ENCODE peak calls at places on chromosomes 13 and 19, in four cellular contexts. R is heart left ventricle, H is heart right ventricle, E is mucosa of descending colon. J is an unnamed sample.

GRCh38 chr19:6223461-6224307 is 56.1 kb downstream of the MLLT1 start:
- DNase-seq in R (peak), H (no peak), E (no peak), J (no peak)

GRCh38 chr13:26996965-26997752 is 174.5 kb downstream of the USP12 start:
- DNase-seq in R (peak), H (peak), E (no peak), J (peak)

GRCh38 chr13:111474136-111475002 is 153.9 kb downstream of the TEX29 start:
- DNase-seq in R (no peak), H (no peak), E (no peak), J (peak)

GRCh38 chr19:16496613-16496983 is 404 bp downstream of the C19orf44 start:
- DNase-seq in R (peak), H (peak), E (peak), J (peak)

GRCh38 chr13:70795484-70795883 is 687.2 kb upstream of the KLHL1 start:
- DNase-seq in R (no peak), H (no peak), E (no peak), J (no peak)

GRCh38 chr19:54325631-54326030 is 12.7 kb upstream of the LILRA5 start:
- DNase-seq in R (no peak), H (no peak), E (no peak), J (no peak)

GRCh38 chr13:114067886-114068722 is 64.3 kb downstream of the RASA3 start:
- DNase-seq in R (no peak), H (no peak), E (peak), J (no peak)

GRCh38 chr13:104831823-104832222 is 1703.6 kb downstream of the EFNB2 start:
- DNase-seq in R (no peak), H (no peak), E (no peak), J (no peak)

GRCh38 chr19:41615207-41615606 is 11.7 kb downstream of the CEACAM4 start:
- DNase-seq in R (no peak), H (no peak), E (no peak), J (no peak)

GRCh38 chr13:57557979-57558529 is 73.5 kb upstream of the PCDH17 start:
- DNase-seq in R (no peak), H (no peak), E (no peak), J (peak)

GRCh38 chr13:59086147-59086546 is 1077.6 kb downstream of the DIAPH3 start:
- DNase-seq in R (no peak), H (no peak), E (no peak), J (peak)

GRCh38 chr13:35630551-35631275 is 154.2 kb upstream of the MAB21L1 start:
- DNase-seq in R (no peak), H (peak), E (no peak), J (peak)

GRCh38 chr19:53101518-53101917 is 1.7 kb downstream of the ZNF160 start:
- DNase-seq in R (no peak), H (no peak), E (no peak), J (no peak)
- H3K4me3 ChIP-seq in R (no peak), H (peak), E (no peak), J (peak)

GRCh38 chr13:103066079-103066880 is at the start of gene SLC10A2:
- DNase-seq in R (no peak), H (no peak), E (no peak), J (no peak)
- H3K4me3 ChIP-seq in R (no peak), H (no peak), E (no peak), J (no peak)

DNA sequence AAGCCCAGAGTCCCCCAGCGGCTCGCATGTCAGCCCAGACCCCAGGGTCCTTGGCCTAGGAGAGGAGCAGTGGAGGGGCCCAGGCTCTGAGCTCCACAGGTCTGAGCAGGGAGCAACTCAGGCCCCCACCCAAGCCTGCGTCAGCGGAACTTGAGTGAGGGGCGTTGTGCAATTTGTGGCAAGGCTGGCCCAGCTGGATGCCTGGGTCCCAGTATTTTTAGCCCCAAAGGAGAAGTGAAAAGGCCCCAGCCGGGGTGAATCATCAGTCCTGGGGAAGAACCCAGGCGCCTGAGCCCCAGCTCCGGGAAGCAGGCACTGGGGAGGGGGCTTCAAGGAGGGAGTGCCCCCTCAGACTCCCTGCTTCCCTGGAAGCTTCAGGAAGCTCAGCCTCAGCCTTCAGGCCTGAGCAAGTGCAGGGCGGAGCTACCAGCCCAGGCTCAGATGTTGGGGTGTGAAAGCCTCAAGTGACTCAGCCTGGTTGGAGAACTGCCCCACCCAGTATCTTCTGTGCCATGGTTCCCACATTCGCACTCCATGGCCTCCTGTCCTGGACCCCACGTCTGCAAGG is 7.2 kb downstream of the MED29 start:
- DNase-seq in R (peak), H (peak), E (peak), J (peak)
- H3K4me3 ChIP-seq in R (no peak), H (peak), E (no peak), J (no peak)

GRCh38 chr19:3535235-3535921 is 3.6 kb upstream of the TEKTIP1 start:
- DNase-seq in R (no peak), H (no peak), E (no peak), J (no peak)
- H3K4me3 ChIP-seq in R (no peak), H (no peak), E (no peak), J (no peak)

DNA sequence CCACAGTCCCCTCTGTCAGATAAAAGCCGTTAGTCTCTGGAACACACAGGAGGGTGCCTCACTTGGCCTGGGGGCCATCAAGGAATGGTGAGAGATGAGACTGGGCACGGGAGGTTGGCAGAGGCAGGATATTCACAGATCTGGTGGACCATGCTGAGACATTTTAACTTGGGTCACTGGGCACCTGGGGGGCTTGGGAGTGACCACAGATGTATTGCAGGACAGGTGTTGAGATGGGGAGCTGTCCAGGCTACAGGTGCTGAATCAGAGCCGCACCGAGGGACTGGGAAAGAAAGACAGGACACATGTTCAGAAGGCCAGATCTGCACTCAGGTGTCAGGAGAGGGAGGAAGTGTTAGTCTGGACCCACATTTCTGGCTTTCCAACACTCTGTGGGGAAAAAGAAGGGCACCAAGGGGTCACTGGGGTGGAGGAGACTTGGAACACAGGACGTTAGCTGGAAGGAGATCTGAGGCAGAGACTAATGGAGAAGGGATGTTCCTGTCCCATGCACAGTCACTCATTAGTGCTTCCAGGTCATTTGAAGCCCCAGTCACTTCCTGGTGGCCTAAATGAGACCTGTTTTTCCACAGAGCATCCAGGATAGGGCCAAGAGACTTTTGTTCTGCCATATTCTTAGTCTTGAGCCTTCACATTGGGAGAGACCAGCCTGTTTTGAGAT is 56.1 kb downstream of the CHST8 start:
- DNase-seq in R (no peak), H (no peak), E (no peak), J (no peak)
- H3K4me3 ChIP-seq in R (no peak), H (no peak), E (no peak), J (no peak)

GRCh38 chr19:35860436-35860817 is 3.7 kb downstream of the KIRREL2 start:
- DNase-seq in R (no peak), H (no peak), E (no peak), J (no peak)
- H3K4me3 ChIP-seq in R (no peak), H (no peak), E (no peak), J (no peak)

GRCh38 chr13:41561179-41561578 is 103.8 kb downstream of the RGCC start:
- DNase-seq in R (no peak), H (no peak), E (no peak), J (no peak)

GRCh38 chr13:41563501-41564001 is 106.2 kb downstream of the RGCC start:
- DNase-seq in R (no peak), H (peak), E (no peak), J (peak)

GRCh38 chr13:41562541-41563178 is 105.3 kb downstream of the RGCC start:
- DNase-seq in R (no peak), H (no peak), E (no peak), J (no peak)

GRCh38 chr13:41564046-41564445 is 106.7 kb downstream of the RGCC start:
- DNase-seq in R (no peak), H (no peak), E (no peak), J (no peak)

GRCh38 chr13:41562083-41562482 is 104.7 kb downstream of the RGCC start:
- DNase-seq in R (peak), H (peak), E (no peak), J (peak)
- H3K4me3 ChIP-seq in R (no peak), H (no peak), E (no peak), J (no peak)

DNA sequence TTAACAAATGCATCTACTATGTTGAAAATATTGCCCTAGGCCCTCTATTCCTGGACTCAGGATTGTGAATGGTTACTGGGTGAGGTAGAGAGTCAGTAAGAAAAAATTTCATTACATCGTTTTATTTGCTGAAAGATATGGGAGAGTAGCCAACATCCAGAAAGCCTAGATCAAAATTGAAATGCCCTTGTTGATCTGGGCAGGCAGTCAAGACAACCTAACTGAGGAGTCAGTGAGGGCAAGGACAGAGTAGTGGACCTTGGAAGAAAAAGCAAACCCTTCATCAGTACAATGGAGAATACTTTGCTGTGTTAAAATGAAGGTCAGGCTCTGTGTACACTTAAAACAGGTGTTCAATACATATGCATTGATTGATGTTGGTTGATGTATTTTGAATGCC is 576.7 kb downstream of the OLFM4 start:
- DNase-seq in R (no peak), H (no peak), E (no peak), J (no peak)
- H3K4me3 ChIP-seq in R (no peak), H (no peak), E (no peak), J (no peak)

DNA sequence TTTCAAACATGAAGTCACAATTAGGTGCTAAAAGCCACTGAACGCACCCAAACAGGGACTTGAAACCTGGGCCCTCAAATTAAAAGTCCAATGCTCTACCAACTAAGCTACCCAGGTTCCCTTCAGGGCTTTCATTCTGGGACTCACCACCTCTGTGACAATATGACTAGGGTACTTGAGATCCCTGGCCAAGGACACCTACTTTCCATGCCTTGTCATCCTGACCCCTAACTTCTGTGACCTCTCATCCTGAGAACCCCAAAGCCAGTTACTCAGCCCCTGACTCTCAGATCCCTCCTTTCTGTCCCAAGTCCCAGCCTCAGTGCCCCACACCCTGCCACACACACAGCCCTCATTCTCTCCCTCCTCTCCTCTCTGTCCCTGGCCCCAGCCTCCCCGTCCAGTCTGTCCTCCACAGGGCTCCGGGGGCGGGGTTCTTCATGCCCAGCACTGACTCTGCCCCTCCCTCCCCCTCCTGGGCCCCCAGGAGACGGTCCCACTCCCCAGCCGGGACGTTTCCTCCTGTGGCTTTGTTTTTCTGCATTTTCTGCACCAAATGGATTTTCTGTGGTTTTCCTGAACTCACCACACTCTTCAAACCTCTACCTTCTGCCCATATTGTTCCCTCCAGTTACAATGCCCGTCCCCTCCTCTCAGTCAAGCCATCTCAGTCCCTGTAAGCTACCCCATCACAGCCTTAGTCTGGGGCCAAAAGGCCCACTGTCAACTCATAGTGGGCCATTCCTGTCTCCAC is 7.0 kb downstream of the RCN3 start:
- DNase-seq in R (no peak), H (no peak), E (no peak), J (no peak)
- H3K4me3 ChIP-seq in R (no peak), H (peak), E (no peak), J (no peak)